ENCODE peak calls at places on chromosomes 4 and X, in eight cellular contexts. S is OCI-LY7, E is fibroblast of the aortic adventitia, T is HFF-Myc, Z is prostate gland, W is Peyer's patch, B is fibroblast of mammary gland, U is ascending aorta. D is an unnamed sample.

GRCh38 chr4:40916218-40916555 is 166.4 kb downstream of the NSUN7 start:
- DNase-seq in Z (no peak), E (peak), W (no peak), S (no peak), B (peak), T (no peak), U (peak), D (no peak)

GRCh38 chrX:116873678-116874077 is 410.9 kb upstream of the CT83 start:
- DNase-seq in Z (no peak), U (no peak), E (no peak), T (no peak), B (peak), S (no peak), W (no peak), D (no peak)

GRCh38 chr4:7186081-7186480 is 6.3 kb upstream of the SORCS2 start:
- DNase-seq in W (peak), E (no peak), B (no peak), T (no peak), Z (no peak), S (peak), U (peak), D (no peak)

GRCh38 chr4:53653484-53654053 is 62.3 kb upstream of the LNX1 start:
- DNase-seq in U (no peak), T (no peak), B (peak), S (peak), W (peak), Z (peak), E (peak), D (no peak)

GRCh38 chrX:1912193-1912592 is 297.3 kb downstream of the ASMT start:
- DNase-seq in U (no peak), T (no peak), W (no peak), E (no peak), Z (no peak), S (no peak), B (no peak), D (no peak)

GRCh38 chrX:38816158-38816557 is 14.9 kb downstream of the MID1IP1 start:
- DNase-seq in W (peak), B (no peak), T (no peak), E (no peak), U (no peak), Z (no peak), S (no peak), D (no peak)

GRCh38 chrX:70033348-70033747 is 16.4 kb downstream of the AWAT2 start:
- DNase-seq in B (peak), W (no peak), Z (no peak), S (peak), U (no peak), T (no peak), E (peak), D (no peak)

GRCh38 chr4:74990276-74990675 is 57.4 kb downstream of the PARM1 start:
- DNase-seq in E (no peak), B (no peak), Z (peak), T (no peak), S (no peak), W (no peak), U (no peak), D (no peak)

GRCh38 chr4:183987529-183987946 is 82.4 kb downstream of the STOX2 start:
- DNase-seq in E (peak), U (peak), Z (peak), T (no peak), W (peak), S (no peak), B (peak), D (peak)

GRCh38 chrX:123860506-123860840 is 620 bp downstream of the XIAP start:
- DNase-seq in T (no peak), S (peak), Z (peak), E (peak), W (peak), U (no peak), B (no peak), D (no peak)

GRCh38 chrX:24979081-24979480 is 36.7 kb downstream of the ARX start:
- DNase-seq in T (no peak), W (no peak), E (no peak), B (no peak), U (no peak), Z (no peak), S (no peak), D (no peak)

GRCh38 chr4:173152104-173152503 is 16.5 kb upstream of the GALNT7 start:
- DNase-seq in Z (no peak), E (no peak), B (no peak), T (no peak), S (no peak), W (no peak), U (no peak), D (no peak)

GRCh38 chr4:5897674-5898073 is 4.8 kb upstream of the CRMP1 start:
- DNase-seq in Z (no peak), W (no peak), E (no peak), U (no peak), T (no peak), B (no peak), S (no peak), D (peak)

GRCh38 chr4:151331276-151332042 is 6.1 kb upstream of the SH3D19 start:
- DNase-seq in E (peak), B (peak), T (no peak), W (no peak), Z (no peak), U (no peak), S (no peak), D (no peak)

GRCh38 chr4:14095881-14096280 is 468.4 kb upstream of the BOD1L1 start:
- DNase-seq in B (no peak), U (no peak), W (no peak), S (no peak), Z (no peak), E (peak), T (no peak), D (no peak)

GRCh38 chr4:47650584-47651130 is 165.6 kb downstream of the ATP10D start:
- DNase-seq in S (no peak), E (peak), U (no peak), Z (no peak), B (no peak), W (no peak), T (no peak), D (no peak)

GRCh38 chr4:80710748-80711451 is 319.6 kb upstream of the BMP3 start:
- DNase-seq in E (no peak), U (no peak), B (no peak), Z (no peak), S (no peak), T (no peak), W (no peak), D (no peak)

GRCh38 chrX:86935988-86936387 is 581.6 kb upstream of the KLHL4 start:
- DNase-seq in B (no peak), T (no peak), Z (no peak), E (no peak), W (no peak), S (no peak), U (no peak), D (no peak)

GRCh38 chr4:137905930-137906329 is 336.2 kb downstream of the SLC7A11 start:
- DNase-seq in Z (no peak), W (no peak), U (no peak), B (peak), T (no peak), S (no peak), E (peak), D (no peak)

GRCh38 chr4:185205697-185206342 is 2.0 kb upstream of the CFAP97 start:
- DNase-seq in T (no peak), B (no peak), S (peak), Z (no peak), W (no peak), E (no peak), U (no peak), D (no peak)

GRCh38 chrX:317424-318067 is 1.1 kb downstream of the GTPBP6 start:
- DNase-seq in B (no peak), S (no peak), E (no peak), Z (no peak), T (no peak), U (no peak), W (no peak), D (no peak)

GRCh38 chr4:113682730-113683129 is 78.8 kb downstream of the CAMK2D start:
- DNase-seq in S (no peak), Z (no peak), B (peak), T (no peak), E (peak), U (no peak), W (no peak), D (no peak)

GRCh38 chr4:176800891-176801534 is 8.3 kb upstream of the VEGFC start:
- DNase-seq in T (no peak), U (no peak), Z (peak), W (no peak), B (peak), E (peak), S (no peak), D (no peak)

GRCh38 chr4:147194107-147194506 is 248.4 kb upstream of the TTC29 start:
- DNase-seq in S (no peak), Z (no peak), B (no peak), U (no peak), E (peak), W (no peak), T (no peak), D (no peak)

GRCh38 chr4:104549736-104550135 is 55.0 kb upstream of the CXXC4 start:
- DNase-seq in W (no peak), S (no peak), T (no peak), U (no peak), Z (no peak), E (no peak), B (no peak), D (no peak)

GRCh38 chrX:56366901-56367300 is 134.7 kb downstream of the KLF8 start:
- DNase-seq in T (no peak), W (no peak), B (no peak), Z (no peak), U (no peak), S (no peak), E (no peak), D (no peak)

GRCh38 chrX:149837167-149837566 is 43.8 kb upstream of the MAGEA8 start:
- DNase-seq in B (no peak), S (no peak), E (no peak), Z (no peak), W (no peak), U (no peak), T (no peak), D (no peak)

GRCh38 chr4:33339762-33340161 is 2619.6 kb downstream of the PCDH7 start:
- DNase-seq in E (no peak), Z (no peak), S (no peak), U (no peak), W (no peak), B (no peak), T (no peak), D (no peak)

GRCh38 chrX:35076061-35076460 is 133.5 kb downstream of the FAM47B start:
- DNase-seq in S (no peak), T (no peak), W (no peak), U (no peak), Z (no peak), B (peak), E (no peak), D (no peak)

GRCh38 chrX:39508300-39508692 is 589.5 kb downstream of the BCOR start:
- DNase-seq in S (no peak), U (no peak), E (no peak), Z (no peak), W (no peak), T (no peak), B (no peak), D (no peak)

GRCh38 chrX:138986235-138986634 is 274.7 kb upstream of the FGF13 start:
- DNase-seq in B (peak), E (peak), S (no peak), W (no peak), U (no peak), T (no peak), Z (no peak), D (no peak)

GRCh38 chrX:79161655-79162054 is 17.2 kb downstream of the GPR174 start:
- DNase-seq in W (peak), B (no peak), E (no peak), Z (no peak), T (no peak), S (peak), U (no peak), D (no peak)

GRCh38 chr4:106317815-106318214 is 1.5 kb downstream of the AIMP1 start:
- DNase-seq in T (no peak), U (no peak), B (no peak), Z (no peak), E (no peak), S (no peak), W (no peak), D (no peak)

GRCh38 chr4:106315968-106316772 is at the start of the genes AIMP1 and TBCK:
- DNase-seq in U (peak), E (peak), B (peak), W (peak), S (peak), Z (peak), T (peak), D (peak)

GRCh38 chr4:106316773-106317409 is 541 bp downstream of the AIMP1 start:
- DNase-seq in U (no peak), S (peak), T (no peak), Z (no peak), W (no peak), B (peak), E (no peak), D (no peak)

GRCh38 chr4:106314960-106315359 is 1.0 kb downstream of the TBCK start:
- DNase-seq in T (no peak), E (no peak), B (no peak), S (no peak), Z (no peak), W (no peak), U (no peak), D (no peak)

DNA sequence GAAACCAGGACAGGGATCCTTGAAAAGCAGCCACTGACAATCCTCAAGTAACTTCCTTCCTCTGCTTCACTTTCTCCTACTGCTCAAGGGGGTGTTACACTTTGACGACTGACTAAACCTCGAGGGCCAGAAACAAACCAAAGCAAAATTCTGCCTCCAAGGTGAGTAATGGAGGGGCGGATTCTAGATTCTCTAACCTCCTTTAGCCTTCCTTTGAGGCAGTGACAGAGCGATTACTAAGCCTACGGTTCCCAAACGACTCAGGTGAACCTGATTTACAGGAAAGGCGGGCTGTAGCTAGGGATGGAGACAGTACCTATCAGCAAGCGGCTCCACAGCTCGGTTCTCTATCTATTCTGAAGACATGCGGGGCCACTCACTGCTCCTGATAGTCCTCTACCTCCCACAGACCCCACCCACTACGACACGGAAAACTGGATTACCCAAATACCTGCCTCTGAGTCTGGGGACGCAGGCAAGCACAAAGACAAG is 487 bp downstream of the TBCK start:
- DNase-seq in U (no peak), E (peak), T (no peak), B (peak), S (peak), Z (peak), W (no peak), D (no peak)
- H3K4me3 ChIP-seq in U (peak), E (peak), T (peak), B (peak), S (peak), Z (peak), W (peak), D (peak)

GRCh38 chrX:7192871-7193270 is 44.9 kb upstream of the PUDP start:
- DNase-seq in B (no peak), S (no peak), T (no peak), E (no peak), Z (no peak), U (no peak), W (no peak), D (no peak)

GRCh38 chrX:7191681-7192110 is 43.7 kb upstream of the PUDP start:
- DNase-seq in E (no peak), B (peak), S (peak), U (no peak), Z (no peak), W (no peak), T (no peak), D (no peak)

GRCh38 chrX:7194606-7195005 is 46.7 kb upstream of the PUDP start:
- DNase-seq in S (no peak), T (no peak), U (no peak), Z (no peak), W (no peak), E (no peak), B (no peak), D (no peak)

DNA sequence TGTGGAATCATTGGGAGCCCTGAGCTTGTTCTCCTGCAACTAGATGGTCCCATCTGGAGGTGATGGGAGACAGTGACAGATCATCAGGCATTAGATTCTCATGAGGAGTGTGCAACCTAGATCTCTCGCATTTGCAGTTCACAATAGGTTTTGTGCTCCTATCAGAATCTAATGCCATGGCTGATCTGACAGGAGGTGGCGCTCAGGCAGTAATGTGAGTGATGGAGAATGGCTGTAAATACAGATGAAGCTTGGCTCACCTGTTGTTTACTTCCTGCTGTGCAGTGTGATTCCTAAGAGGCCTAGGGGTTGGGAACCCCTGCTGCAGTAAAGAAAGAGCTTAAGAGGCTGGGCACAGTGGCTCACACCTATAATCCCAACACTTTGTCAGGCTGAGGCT is 42.2 kb upstream of the PUDP start:
- DNase-seq in E (no peak), Z (no peak), T (no peak), U (no peak), W (no peak), S (peak), B (no peak), D (no peak)
- TF ChIP-seq CTCF in E (no peak), Z (no peak), T (no peak), U (no peak), W (no peak), S (peak), B (no peak), D (no peak)

GRCh38 chr4:124334119-124334518 is 378.4 kb downstream of the ANKRD50 start:
- DNase-seq in Z (peak), T (peak), B (peak), S (peak), U (no peak), E (peak), W (no peak), D (peak)
- H3K4me3 ChIP-seq in Z (no peak), T (no peak), B (no peak), S (no peak), U (no peak), E (no peak), W (no peak), D (no peak)

GRCh38 chrX:153688900-153689590 is 1.3 kb downstream of the SLC6A8 start:
- DNase-seq in E (peak), T (no peak), Z (peak), B (no peak), S (no peak), W (no peak), U (no peak), D (no peak)

GRCh38 chrX:153688534-153688899 is 791 bp downstream of the SLC6A8 start:
- DNase-seq in B (no peak), Z (no peak), W (no peak), U (no peak), E (no peak), T (no peak), S (no peak), D (no peak)

GRCh38 chrX:153690466-153690865 is 2.7 kb downstream of the SLC6A8 start:
- DNase-seq in U (no peak), W (no peak), S (no peak), B (no peak), E (no peak), T (no peak), Z (no peak), D (no peak)

GRCh38 chrX:153688071-153688470 is 345 bp downstream of the SLC6A8 start:
- DNase-seq in T (no peak), S (no peak), B (no peak), E (no peak), Z (no peak), W (no peak), U (no peak), D (no peak)

DNA sequence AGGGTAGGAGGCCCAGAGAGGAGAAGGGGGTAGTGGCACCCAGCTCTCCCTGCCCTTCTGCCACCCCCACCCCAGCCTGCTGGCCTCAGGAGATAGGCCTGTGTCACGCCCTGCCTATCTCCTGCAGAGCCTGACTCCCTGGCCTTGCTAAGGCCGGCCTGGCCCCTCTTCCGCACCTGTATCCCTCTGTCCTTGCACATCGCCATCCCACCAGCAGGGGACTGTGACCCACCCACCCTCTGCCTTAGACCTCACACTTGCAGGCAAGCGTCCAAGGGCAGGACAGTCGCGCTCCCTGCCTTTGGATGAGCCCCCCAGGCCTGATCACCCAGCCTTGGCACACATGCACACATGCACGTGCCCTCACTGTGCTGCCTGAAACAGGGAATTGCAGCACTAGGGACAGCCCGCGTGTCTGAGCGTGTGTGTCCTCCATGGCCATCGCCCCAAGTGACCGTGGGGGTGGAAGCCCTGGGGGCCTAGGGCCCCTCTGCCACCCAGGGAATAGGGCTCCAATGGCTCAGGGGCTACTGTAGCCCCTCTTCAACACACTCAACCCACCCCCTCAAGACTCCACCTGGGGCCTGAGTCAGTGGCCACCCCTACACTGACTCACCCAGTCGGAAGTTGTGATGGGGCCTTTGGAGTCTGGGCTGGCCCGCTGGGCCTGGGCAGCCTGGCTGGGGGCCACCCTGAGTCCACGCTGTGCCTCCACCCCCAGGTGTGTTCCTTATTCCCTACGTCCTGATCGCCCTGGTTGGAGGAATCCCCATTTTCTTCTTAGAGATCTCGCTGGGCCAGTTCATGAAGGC is 2.1 kb downstream of the SLC6A8 start:
- DNase-seq in B (no peak), W (no peak), T (no peak), E (no peak), Z (no peak), U (no peak), S (no peak), D (no peak)
- TF ChIP-seq CTCF in B (peak), W (no peak), T (peak), E (peak), Z (no peak), U (no peak), S (no peak), D (no peak)

D was measured in lower leg skin.